ENCODE peak calls at places on chromosomes 7 and 10, in five cellular contexts. One of them, this sample, is unnamed.

GRCh38 chr10:70426835-70427234 is 14.6 kb downstream of the NODAL start:
- DNase-seq in upper lobe of right lung: no peak
- DNase-seq in WTC11: no peak
- DNase-seq in ureter: no peak
- DNase-seq in germinal center: no peak
- DNase-seq in this sample: no peak

GRCh38 chr7:155357573-155358041 is 59.9 kb downstream of the INSIG1 start:
- DNase-seq in upper lobe of right lung: peak
- DNase-seq in WTC11: no peak
- DNase-seq in ureter: no peak
- DNase-seq in germinal center: no peak
- DNase-seq in this sample: no peak

GRCh38 chr7:74598558-74598957 is 59.0 kb upstream of the GTF2I start:
- DNase-seq in germinal center: no peak
- DNase-seq in WTC11: no peak
- DNase-seq in ureter: no peak
- DNase-seq in upper lobe of right lung: no peak
- DNase-seq in this sample: no peak

GRCh38 chr7:132251327-132251659 is 325.0 kb downstream of the PLXNA4 start:
- DNase-seq in germinal center: no peak
- DNase-seq in WTC11: peak
- DNase-seq in ureter: peak
- DNase-seq in upper lobe of right lung: peak
- DNase-seq in this sample: peak

GRCh38 chr10:128361487-128361886 is 235.3 kb upstream of the MKI67 start:
- DNase-seq in germinal center: no peak
- DNase-seq in WTC11: no peak
- DNase-seq in upper lobe of right lung: no peak
- DNase-seq in ureter: no peak
- DNase-seq in this sample: no peak

GRCh38 chr10:4701016-4701415 is 125.0 kb upstream of the AKR1E2 start:
- DNase-seq in WTC11: no peak
- DNase-seq in upper lobe of right lung: no peak
- DNase-seq in ureter: no peak
- DNase-seq in germinal center: no peak
- DNase-seq in this sample: no peak

GRCh38 chr10:26622891-26623290 is 74.6 kb upstream of the PDSS1 start:
- DNase-seq in WTC11: no peak
- DNase-seq in upper lobe of right lung: no peak
- DNase-seq in germinal center: no peak
- DNase-seq in ureter: no peak
- DNase-seq in this sample: no peak

GRCh38 chr7:25897261-25897782 is 254.7 kb upstream of the NFE2L3 start:
- DNase-seq in ureter: no peak
- DNase-seq in upper lobe of right lung: no peak
- DNase-seq in WTC11: no peak
- DNase-seq in germinal center: no peak
- DNase-seq in this sample: no peak

GRCh38 chr7:121545418-121545817 is 149.3 kb upstream of the FAM3C start:
- DNase-seq in germinal center: no peak
- DNase-seq in ureter: no peak
- DNase-seq in upper lobe of right lung: no peak
- DNase-seq in WTC11: no peak
- DNase-seq in this sample: no peak

GRCh38 chr10:70518695-70519094 is 40.1 kb downstream of the PALD1 start:
- DNase-seq in ureter: no peak
- DNase-seq in germinal center: no peak
- DNase-seq in WTC11: no peak
- DNase-seq in upper lobe of right lung: no peak
- DNase-seq in this sample: no peak

GRCh38 chr7:130903358-130903974 is 169.5 kb upstream of the KLF14 start:
- DNase-seq in WTC11: no peak
- DNase-seq in ureter: no peak
- DNase-seq in germinal center: no peak
- DNase-seq in upper lobe of right lung: no peak
- DNase-seq in this sample: no peak

GRCh38 chr7:1758417-1758858 is 88.4 kb downstream of the ELFN1 start:
- DNase-seq in upper lobe of right lung: peak
- DNase-seq in ureter: no peak
- DNase-seq in WTC11: peak
- DNase-seq in germinal center: no peak
- DNase-seq in this sample: peak

GRCh38 chr7:74606101-74606908 is 51.2 kb upstream of the GTF2I start:
- DNase-seq in WTC11: peak
- DNase-seq in ureter: peak
- DNase-seq in germinal center: peak
- DNase-seq in upper lobe of right lung: peak
- DNase-seq in this sample: peak

GRCh38 chr7:66043681-66044497 is 31.7 kb upstream of the ASL start:
- DNase-seq in ureter: peak
- DNase-seq in germinal center: peak
- DNase-seq in upper lobe of right lung: peak
- DNase-seq in WTC11: peak
- DNase-seq in this sample: peak

GRCh38 chr10:102775973-102776669 is 32.4 kb downstream of the WBP1L start:
- DNase-seq in upper lobe of right lung: peak
- DNase-seq in WTC11: no peak
- DNase-seq in germinal center: no peak
- DNase-seq in ureter: peak
- DNase-seq in this sample: peak

GRCh38 chr7:1460757-1461639 is 1.7 kb upstream of the MICALL2 start:
- DNase-seq in ureter: peak
- DNase-seq in germinal center: no peak
- DNase-seq in upper lobe of right lung: peak
- DNase-seq in WTC11: no peak
- DNase-seq in this sample: peak

GRCh38 chr7:133240302-133240701 is 12.6 kb upstream of the EXOC4 start:
- DNase-seq in ureter: no peak
- DNase-seq in upper lobe of right lung: no peak
- DNase-seq in germinal center: no peak
- DNase-seq in WTC11: no peak
- DNase-seq in this sample: no peak

GRCh38 chr7:157423886-157424565 is 87.2 kb downstream of the DNAJB6 start:
- DNase-seq in ureter: no peak
- DNase-seq in germinal center: no peak
- DNase-seq in upper lobe of right lung: peak
- DNase-seq in WTC11: no peak
- DNase-seq in this sample: peak

GRCh38 chr10:44864042-44864436 is 47.1 kb upstream of the TMEM72 start:
- DNase-seq in WTC11: peak
- DNase-seq in germinal center: no peak
- DNase-seq in upper lobe of right lung: peak
- DNase-seq in ureter: no peak
- DNase-seq in this sample: no peak

GRCh38 chr10:28587970-28588290 is 55.0 kb downstream of the WAC start:
- DNase-seq in ureter: no peak
- DNase-seq in germinal center: no peak
- DNase-seq in upper lobe of right lung: no peak
- DNase-seq in WTC11: no peak
- DNase-seq in this sample: no peak

GRCh38 chr7:51210766-51211165 is 105.8 kb downstream of the COBL start:
- DNase-seq in germinal center: no peak
- DNase-seq in ureter: no peak
- DNase-seq in WTC11: no peak
- DNase-seq in upper lobe of right lung: no peak
- DNase-seq in this sample: no peak

GRCh38 chr10:97714401-97715258 is 1.1 kb downstream of the MARVELD1 start:
- DNase-seq in ureter: peak
- DNase-seq in upper lobe of right lung: peak
- DNase-seq in germinal center: peak
- DNase-seq in WTC11: peak
- DNase-seq in this sample: peak

GRCh38 chr7:107045980-107046379 is 1.5 kb downstream of the PRKAR2B start:
- DNase-seq in germinal center: no peak
- DNase-seq in WTC11: no peak
- DNase-seq in upper lobe of right lung: no peak
- DNase-seq in ureter: no peak
- DNase-seq in this sample: no peak

GRCh38 chr7:18978108-18978495 is 139.3 kb downstream of the TWIST1 start:
- DNase-seq in ureter: no peak
- DNase-seq in WTC11: no peak
- DNase-seq in upper lobe of right lung: no peak
- DNase-seq in germinal center: no peak
- DNase-seq in this sample: no peak

GRCh38 chr7:42597296-42597695 is 314.6 kb downstream of the C7orf25 start:
- DNase-seq in germinal center: no peak
- DNase-seq in upper lobe of right lung: no peak
- DNase-seq in WTC11: no peak
- DNase-seq in ureter: no peak
- DNase-seq in this sample: no peak

GRCh38 chr7:137213744-137214143 is 129.8 kb downstream of the PTN start:
- DNase-seq in ureter: no peak
- DNase-seq in upper lobe of right lung: no peak
- DNase-seq in WTC11: no peak
- DNase-seq in germinal center: no peak
- DNase-seq in this sample: no peak

GRCh38 chr7:12436896-12437535 is 33.4 kb upstream of the VWDE start:
- DNase-seq in germinal center: no peak
- DNase-seq in ureter: no peak
- DNase-seq in WTC11: peak
- DNase-seq in upper lobe of right lung: no peak
- DNase-seq in this sample: no peak

GRCh38 chr7:116499168-116500070 is at the start of gene CAV2:
- DNase-seq in germinal center: peak
- DNase-seq in ureter: peak
- DNase-seq in WTC11: peak
- DNase-seq in upper lobe of right lung: peak
- DNase-seq in this sample: peak

GRCh38 chr10:103633846-103634245 is 140.3 kb downstream of the NEURL1 start:
- DNase-seq in ureter: no peak
- DNase-seq in WTC11: no peak
- DNase-seq in upper lobe of right lung: no peak
- DNase-seq in germinal center: no peak
- DNase-seq in this sample: no peak

GRCh38 chr10:828191-828590 is 103.3 kb downstream of the LARP4B start:
- DNase-seq in germinal center: no peak
- DNase-seq in WTC11: no peak
- DNase-seq in ureter: no peak
- DNase-seq in upper lobe of right lung: no peak
- DNase-seq in this sample: no peak

GRCh38 chr7:2967705-2968104 is 76.0 kb downstream of the CARD11 start:
- DNase-seq in germinal center: no peak
- DNase-seq in upper lobe of right lung: peak
- DNase-seq in WTC11: no peak
- DNase-seq in ureter: no peak
- DNase-seq in this sample: no peak

GRCh38 chr10:86438091-86438749 is 71.6 kb upstream of the GRID1 start:
- DNase-seq in ureter: no peak
- DNase-seq in germinal center: no peak
- DNase-seq in upper lobe of right lung: no peak
- DNase-seq in WTC11: no peak
- DNase-seq in this sample: no peak

GRCh38 chr10:116071453-116072148 is 201.4 kb downstream of the GFRA1 start:
- DNase-seq in ureter: no peak
- DNase-seq in germinal center: no peak
- DNase-seq in upper lobe of right lung: no peak
- DNase-seq in WTC11: no peak
- DNase-seq in this sample: no peak

GRCh38 chr10:69421611-69422308 is 5.0 kb upstream of the TACR2 start:
- DNase-seq in ureter: peak
- DNase-seq in WTC11: no peak
- DNase-seq in upper lobe of right lung: peak
- DNase-seq in germinal center: no peak
- DNase-seq in this sample: no peak

This sample was measured in aorta.